ENCODE peak calls at places on chromosomes 2 and 18, in seven cellular contexts. One of them, this sample, is unnamed.

GRCh38 chr2:209788925-209789324 is 17.3 kb downstream of the UNC80 start:
- DNase-seq in CD4-positive, alpha-beta memory T cell: no peak
- DNase-seq in cardiac muscle cell: no peak
- DNase-seq in upper lobe of right lung: no peak
- DNase-seq in choroid plexus epithelial cell: no peak
- DNase-seq in mammary epithelial cell: no peak
- DNase-seq in heart left ventricle: no peak
- DNase-seq in this sample: no peak

GRCh38 chr2:230947908-230948365 is 22.9 kb upstream of the GPR55 start:
- DNase-seq in CD4-positive, alpha-beta memory T cell: no peak
- DNase-seq in cardiac muscle cell: no peak
- DNase-seq in upper lobe of right lung: no peak
- DNase-seq in choroid plexus epithelial cell: no peak
- DNase-seq in mammary epithelial cell: no peak
- DNase-seq in heart left ventricle: no peak
- DNase-seq in this sample: no peak

GRCh38 chr18:46555213-46555612 is 101.8 kb downstream of the LOXHD1 start:
- DNase-seq in CD4-positive, alpha-beta memory T cell: no peak
- DNase-seq in cardiac muscle cell: no peak
- DNase-seq in upper lobe of right lung: no peak
- DNase-seq in choroid plexus epithelial cell: no peak
- DNase-seq in mammary epithelial cell: no peak
- DNase-seq in heart left ventricle: no peak
- DNase-seq in this sample: no peak

GRCh38 chr18:10851824-10852225 is 297.5 kb downstream of the PIEZO2 start:
- DNase-seq in CD4-positive, alpha-beta memory T cell: no peak
- DNase-seq in cardiac muscle cell: peak; percentile 85
- DNase-seq in upper lobe of right lung: no peak
- DNase-seq in choroid plexus epithelial cell: peak; percentile 88
- DNase-seq in mammary epithelial cell: peak; percentile 10
- DNase-seq in heart left ventricle: no peak
- DNase-seq in this sample: peak; percentile 51

GRCh38 chr18:46849007-46849406 is 68.3 kb downstream of the PIAS2 start:
- DNase-seq in CD4-positive, alpha-beta memory T cell: no peak
- DNase-seq in cardiac muscle cell: no peak
- DNase-seq in upper lobe of right lung: no peak
- DNase-seq in choroid plexus epithelial cell: no peak
- DNase-seq in mammary epithelial cell: no peak
- DNase-seq in heart left ventricle: no peak
- DNase-seq in this sample: no peak

GRCh38 chr2:78024991-78025390 is 502.8 kb upstream of the LRRTM4 start:
- DNase-seq in CD4-positive, alpha-beta memory T cell: no peak
- DNase-seq in cardiac muscle cell: no peak
- DNase-seq in upper lobe of right lung: no peak
- DNase-seq in choroid plexus epithelial cell: no peak
- DNase-seq in mammary epithelial cell: no peak
- DNase-seq in heart left ventricle: no peak
- DNase-seq in this sample: no peak

GRCh38 chr2:118849226-118850170 is 2.0 kb upstream of the EN1 start:
- DNase-seq in CD4-positive, alpha-beta memory T cell: no peak
- DNase-seq in cardiac muscle cell: no peak
- DNase-seq in upper lobe of right lung: no peak
- DNase-seq in choroid plexus epithelial cell: no peak
- DNase-seq in mammary epithelial cell: no peak
- DNase-seq in heart left ventricle: no peak
- DNase-seq in this sample: no peak

GRCh38 chr2:181680055-181680936 is at the start of gene NEUROD1:
- DNase-seq in CD4-positive, alpha-beta memory T cell: no peak
- DNase-seq in cardiac muscle cell: no peak
- DNase-seq in upper lobe of right lung: no peak
- DNase-seq in choroid plexus epithelial cell: no peak
- DNase-seq in mammary epithelial cell: no peak
- DNase-seq in heart left ventricle: no peak
- DNase-seq in this sample: peak; percentile 7

GRCh38 chr2:116499389-116499788 is 1315.1 kb upstream of the DDX18 start:
- DNase-seq in CD4-positive, alpha-beta memory T cell: no peak
- DNase-seq in cardiac muscle cell: no peak
- DNase-seq in upper lobe of right lung: no peak
- DNase-seq in choroid plexus epithelial cell: no peak
- DNase-seq in mammary epithelial cell: no peak
- DNase-seq in heart left ventricle: no peak
- DNase-seq in this sample: no peak

GRCh38 chr2:173371023-173371422 is 16.4 kb downstream of the CDCA7 start:
- DNase-seq in CD4-positive, alpha-beta memory T cell: no peak
- DNase-seq in cardiac muscle cell: no peak
- DNase-seq in upper lobe of right lung: no peak
- DNase-seq in choroid plexus epithelial cell: no peak
- DNase-seq in mammary epithelial cell: no peak
- DNase-seq in heart left ventricle: no peak
- DNase-seq in this sample: no peak
- H3K4me3 ChIP-seq in CD4-positive, alpha-beta memory T cell: no peak overlapping the region
- H3K4me3 ChIP-seq in cardiac muscle cell: no peak overlapping the region
- H3K4me3 ChIP-seq in upper lobe of right lung: no peak overlapping the region
- H3K4me3 ChIP-seq in choroid plexus epithelial cell: no peak overlapping the region
- H3K4me3 ChIP-seq in mammary epithelial cell: no peak overlapping the region
- H3K4me3 ChIP-seq in heart left ventricle: no peak overlapping the region
- H3K4me3 ChIP-seq in this sample: no peak overlapping the region

DNA sequence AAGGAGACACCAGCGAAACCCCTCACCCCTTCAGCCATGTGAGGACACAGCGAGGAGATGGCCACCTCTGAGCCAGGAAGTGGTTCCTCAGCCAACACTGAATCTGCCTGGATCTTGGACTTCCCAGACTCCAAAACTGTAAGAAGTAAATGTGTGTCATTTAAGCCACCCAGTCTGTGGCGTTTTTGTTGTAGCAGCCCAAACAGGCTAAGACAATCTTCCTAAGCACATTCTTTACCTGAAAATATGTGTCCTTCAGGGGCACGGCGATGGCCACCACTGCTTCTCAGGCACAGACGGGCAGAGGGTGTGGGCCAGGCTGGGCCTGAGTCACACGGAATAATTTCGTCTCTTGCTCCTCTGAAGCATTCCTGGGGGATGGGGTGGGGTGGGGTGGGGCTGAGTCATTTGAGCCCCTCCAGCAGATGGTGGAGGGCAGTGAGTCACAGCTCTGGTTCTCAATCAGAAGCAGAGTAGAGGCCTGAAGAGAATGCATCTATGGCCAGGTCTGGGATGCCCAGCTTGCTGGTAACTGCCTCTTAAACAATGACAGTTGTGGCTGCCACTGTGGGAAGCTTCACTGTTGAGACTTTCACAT is 142.4 kb downstream of the CAPN13 start:
- DNase-seq in CD4-positive, alpha-beta memory T cell: no peak
- DNase-seq in cardiac muscle cell: peak; percentile 86
- DNase-seq in upper lobe of right lung: no peak
- DNase-seq in choroid plexus epithelial cell: peak; percentile 89
- DNase-seq in mammary epithelial cell: peak; percentile 94
- DNase-seq in heart left ventricle: no peak
- DNase-seq in this sample: no peak
- H3K4me3 ChIP-seq in CD4-positive, alpha-beta memory T cell: no peak overlapping the region
- H3K4me3 ChIP-seq in cardiac muscle cell: no peak overlapping the region
- H3K4me3 ChIP-seq in upper lobe of right lung: no peak overlapping the region
- H3K4me3 ChIP-seq in choroid plexus epithelial cell: no peak overlapping the region
- H3K4me3 ChIP-seq in mammary epithelial cell: no peak overlapping the region
- H3K4me3 ChIP-seq in heart left ventricle: no peak overlapping the region
- H3K4me3 ChIP-seq in this sample: no peak overlapping the region

GRCh38 chr2:85401844-85402243 is 8.3 kb downstream of the CAPG start:
- DNase-seq in CD4-positive, alpha-beta memory T cell: no peak
- DNase-seq in cardiac muscle cell: no peak
- DNase-seq in upper lobe of right lung: peak; percentile 48
- DNase-seq in choroid plexus epithelial cell: no peak
- DNase-seq in mammary epithelial cell: no peak
- DNase-seq in heart left ventricle: no peak
- DNase-seq in this sample: no peak
- H3K4me3 ChIP-seq in CD4-positive, alpha-beta memory T cell: no peak overlapping the region
- H3K4me3 ChIP-seq in cardiac muscle cell: no peak overlapping the region
- H3K4me3 ChIP-seq in upper lobe of right lung: no peak overlapping the region
- H3K4me3 ChIP-seq in choroid plexus epithelial cell: no peak overlapping the region
- H3K4me3 ChIP-seq in mammary epithelial cell: no peak overlapping the region
- H3K4me3 ChIP-seq in heart left ventricle: no peak overlapping the region
- H3K4me3 ChIP-seq in this sample: no peak overlapping the region

GRCh38 chr18:22169889-22170420 is 566 bp downstream of the GATA6 start:
- DNase-seq in CD4-positive, alpha-beta memory T cell: no peak
- DNase-seq in cardiac muscle cell: peak; percentile 76
- DNase-seq in upper lobe of right lung: peak; percentile 81
- DNase-seq in choroid plexus epithelial cell: no peak
- DNase-seq in mammary epithelial cell: no peak
- DNase-seq in heart left ventricle: peak; percentile 69
- DNase-seq in this sample: no peak

GRCh38 chr18:22169011-22169888 is at the start of gene GATA6:
- DNase-seq in CD4-positive, alpha-beta memory T cell: no peak
- DNase-seq in cardiac muscle cell: peak; percentile 99
- DNase-seq in upper lobe of right lung: peak; percentile 96
- DNase-seq in choroid plexus epithelial cell: peak; percentile 98
- DNase-seq in mammary epithelial cell: peak; percentile 85
- DNase-seq in heart left ventricle: peak; percentile 92
- DNase-seq in this sample: peak; percentile 46

GRCh38 chr18:22167091-22167470 is 2.3 kb upstream of the GATA6 start:
- DNase-seq in CD4-positive, alpha-beta memory T cell: no peak
- DNase-seq in cardiac muscle cell: peak; percentile 49
- DNase-seq in upper lobe of right lung: no peak
- DNase-seq in choroid plexus epithelial cell: no peak
- DNase-seq in mammary epithelial cell: no peak
- DNase-seq in heart left ventricle: peak; percentile 39
- DNase-seq in this sample: no peak

GRCh38 chr18:22167471-22168151 is 1.8 kb upstream of the GATA6 start:
- DNase-seq in CD4-positive, alpha-beta memory T cell: no peak
- DNase-seq in cardiac muscle cell: peak; percentile 71
- DNase-seq in upper lobe of right lung: no peak
- DNase-seq in choroid plexus epithelial cell: no peak
- DNase-seq in mammary epithelial cell: no peak
- DNase-seq in heart left ventricle: no peak
- DNase-seq in this sample: no peak

GRCh38 chr18:22168360-22168921 is 948 bp upstream of the GATA6 start:
- DNase-seq in CD4-positive, alpha-beta memory T cell: no peak
- DNase-seq in cardiac muscle cell: peak; percentile 47
- DNase-seq in upper lobe of right lung: no peak
- DNase-seq in choroid plexus epithelial cell: no peak
- DNase-seq in mammary epithelial cell: no peak
- DNase-seq in heart left ventricle: no peak
- DNase-seq in this sample: no peak
- H3K4me3 ChIP-seq in CD4-positive, alpha-beta memory T cell: no peak overlapping the region
- H3K4me3 ChIP-seq in cardiac muscle cell: peak overlapping the region; percentile 94
- H3K4me3 ChIP-seq in upper lobe of right lung: peak overlapping the region; percentile 86
- H3K4me3 ChIP-seq in choroid plexus epithelial cell: peak overlapping the region; percentile 90
- H3K4me3 ChIP-seq in mammary epithelial cell: peak overlapping the region; percentile 93
- H3K4me3 ChIP-seq in heart left ventricle: peak overlapping the region; percentile 96
- H3K4me3 ChIP-seq in this sample: no peak overlapping the region